ENCODE peak calls at places on chromosomes 13 and 19, in six cellular contexts. V is suprapubic skin, P is lower lobe of right lung, E is H7, K is prostate gland, W is colonic mucosa. T is an unnamed sample.

GRCh38 chr13:47216176-47216822 is 319.4 kb upstream of the HTR2A start:
- DNase-seq in W (no peak), V (no peak), P (no peak), K (no peak), E (no peak), T (no peak)

GRCh38 chr19:8571006-8571411 is 6.2 kb downstream of the MYO1F start:
- DNase-seq in V (no peak), P (peak), W (peak), E (no peak), K (no peak), T (peak)

GRCh38 chr13:60418954-60419353 is 21.9 kb downstream of the TDRD3 start:
- DNase-seq in P (no peak), V (no peak), W (no peak), K (no peak), E (no peak), T (no peak)

GRCh38 chr13:106589716-106590115 is 21.8 kb upstream of the ARGLU1 start:
- DNase-seq in V (no peak), W (no peak), K (no peak), E (no peak), P (no peak), T (no peak)

GRCh38 chr13:45541806-45542205 is 73.7 kb downstream of the ERICH6B start:
- DNase-seq in K (no peak), V (no peak), W (no peak), P (no peak), E (peak), T (no peak)

GRCh38 chr19:36837525-36837901 is 674 bp downstream of the ZNF790 start:
- DNase-seq in K (no peak), P (no peak), W (no peak), V (no peak), E (no peak), T (no peak)

GRCh38 chr19:3252650-3253049 is 28.2 kb downstream of the CELF5 start:
- DNase-seq in W (no peak), P (no peak), V (no peak), K (no peak), E (no peak), T (no peak)

GRCh38 chr13:29803221-29803620 is 47.2 kb downstream of the UBL3 start:
- DNase-seq in K (no peak), V (no peak), E (no peak), P (no peak), W (no peak), T (no peak)

GRCh38 chr13:74026753-74027152 is 107.5 kb downstream of the KLF12 start:
- DNase-seq in W (peak), K (no peak), E (peak), V (no peak), P (no peak), T (no peak)

GRCh38 chr13:61531383-61532065 is 115.9 kb upstream of the PCDH20 start:
- DNase-seq in W (no peak), K (no peak), P (no peak), E (no peak), V (no peak), T (no peak)

GRCh38 chr19:9009431-9009830 is 778 bp downstream of the MUC16 start:
- DNase-seq in E (no peak), P (no peak), V (no peak), K (no peak), W (no peak), T (no peak)

GRCh38 chr19:4083677-4084546 is 17.2 kb upstream of the ZBTB7A start:
- DNase-seq in V (no peak), K (peak), P (peak), E (peak), W (peak), T (no peak)

GRCh38 chr13:40206241-40207109 is 460.0 kb downstream of the FOXO1 start:
- DNase-seq in W (no peak), P (no peak), K (no peak), E (no peak), V (no peak), T (no peak)

GRCh38 chr13:55439450-55439849 is 1701.3 kb upstream of the PRR20A start:
- DNase-seq in E (no peak), P (no peak), K (no peak), V (no peak), W (no peak), T (no peak)

GRCh38 chr19:6516659-6517291 is 14.1 kb upstream of the TNFSF9 start:
- DNase-seq in P (peak), V (peak), E (peak), W (peak), K (peak), T (peak)

GRCh38 chr13:31067416-31068118 is 94.1 kb downstream of the HSPH1 start:
- DNase-seq in E (no peak), P (no peak), K (no peak), V (no peak), W (no peak), T (no peak)

GRCh38 chr19:2283835-2284507 is 2.0 kb upstream of the PEAK3 start:
- DNase-seq in K (no peak), E (no peak), P (no peak), W (no peak), V (no peak), T (no peak)

GRCh38 chr19:33781996-33782395 is 14.7 kb upstream of the KCTD15 start:
- DNase-seq in E (no peak), V (no peak), P (no peak), K (no peak), W (no peak), T (no peak)

GRCh38 chr19:7294571-7295212 is 478 bp upstream of the INSR start:
- DNase-seq in W (peak), V (peak), E (peak), P (peak), K (peak), T (peak)

GRCh38 chr13:21014666-21015170 is 46.7 kb downstream of the LATS2 start:
- DNase-seq in E (no peak), P (no peak), K (peak), V (no peak), W (no peak), T (no peak)

GRCh38 chr19:39826311-39826945 is 7.5 kb downstream of the DYRK1B start:
- DNase-seq in V (no peak), W (no peak), P (no peak), K (no peak), E (peak), T (no peak)

GRCh38 chr19:39824143-39825092 is 9.5 kb downstream of the DYRK1B start:
- DNase-seq in V (peak), E (peak), P (peak), K (peak), W (peak), T (peak)

GRCh38 chr19:39823693-39824092 is 10.3 kb downstream of the DYRK1B start:
- DNase-seq in E (peak), P (no peak), K (no peak), V (peak), W (no peak), T (no peak)

GRCh38 chr19:39825531-39826076 is 8.4 kb downstream of the DYRK1B start:
- DNase-seq in E (peak), W (no peak), K (no peak), P (no peak), V (peak), T (no peak)

DNA sequence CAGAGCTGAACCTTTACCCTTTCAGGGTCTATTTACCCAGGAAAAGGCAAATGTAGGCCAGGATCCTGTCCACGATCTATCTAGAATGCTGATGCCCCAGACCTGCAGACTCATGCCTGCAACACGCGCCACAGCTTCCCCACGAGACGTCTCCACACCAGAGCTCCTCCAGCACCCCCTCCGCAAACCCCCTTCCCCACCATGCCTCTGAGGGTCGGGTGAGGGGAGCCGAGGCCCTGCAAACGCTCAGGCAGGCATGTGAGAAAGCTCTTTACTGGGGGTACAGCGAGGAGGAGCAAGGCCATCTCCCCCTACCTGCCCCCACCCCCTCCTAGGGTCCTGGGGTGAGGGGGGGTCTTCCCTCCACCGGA is 8.9 kb downstream of the DYRK1B start:
- DNase-seq in E (peak), K (no peak), W (no peak), V (peak), P (no peak), T (no peak)
- H3K4me3 ChIP-seq in E (peak), K (no peak), W (no peak), V (peak), P (peak), T (no peak)

DNA sequence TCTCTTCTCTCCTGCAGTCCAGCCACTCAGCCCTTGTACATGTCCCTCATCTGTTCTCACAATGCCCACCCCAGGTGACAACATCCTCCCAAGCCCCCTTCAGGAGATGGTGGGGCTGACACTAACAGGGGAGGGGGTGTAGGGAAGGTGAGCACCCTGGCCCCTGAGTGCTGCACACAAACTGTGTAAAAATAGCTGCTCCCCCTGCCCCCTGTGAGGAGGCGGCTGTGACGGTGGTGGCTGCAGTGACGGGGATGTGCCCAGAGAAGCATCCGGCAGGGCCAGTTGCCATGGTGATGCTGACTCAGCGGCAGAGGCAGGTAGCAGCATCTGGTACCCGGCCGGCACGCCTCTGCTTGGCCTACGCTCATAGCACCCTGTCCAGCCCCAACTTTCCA is 13.0 kb upstream of the JUND start:
- DNase-seq in V (no peak), E (peak), W (no peak), K (peak), P (peak), T (no peak)
- H3K4me3 ChIP-seq in V (no peak), E (no peak), W (no peak), K (no peak), P (no peak), T (no peak)

GRCh38 chr19:1065606-1066109 is 1.3 kb upstream of the ARHGAP45 start:
- DNase-seq in K (no peak), W (peak), E (peak), P (peak), V (no peak), T (peak)
- H3K4me3 ChIP-seq in K (no peak), W (peak), E (peak), P (peak), V (no peak), T (no peak)

DNA sequence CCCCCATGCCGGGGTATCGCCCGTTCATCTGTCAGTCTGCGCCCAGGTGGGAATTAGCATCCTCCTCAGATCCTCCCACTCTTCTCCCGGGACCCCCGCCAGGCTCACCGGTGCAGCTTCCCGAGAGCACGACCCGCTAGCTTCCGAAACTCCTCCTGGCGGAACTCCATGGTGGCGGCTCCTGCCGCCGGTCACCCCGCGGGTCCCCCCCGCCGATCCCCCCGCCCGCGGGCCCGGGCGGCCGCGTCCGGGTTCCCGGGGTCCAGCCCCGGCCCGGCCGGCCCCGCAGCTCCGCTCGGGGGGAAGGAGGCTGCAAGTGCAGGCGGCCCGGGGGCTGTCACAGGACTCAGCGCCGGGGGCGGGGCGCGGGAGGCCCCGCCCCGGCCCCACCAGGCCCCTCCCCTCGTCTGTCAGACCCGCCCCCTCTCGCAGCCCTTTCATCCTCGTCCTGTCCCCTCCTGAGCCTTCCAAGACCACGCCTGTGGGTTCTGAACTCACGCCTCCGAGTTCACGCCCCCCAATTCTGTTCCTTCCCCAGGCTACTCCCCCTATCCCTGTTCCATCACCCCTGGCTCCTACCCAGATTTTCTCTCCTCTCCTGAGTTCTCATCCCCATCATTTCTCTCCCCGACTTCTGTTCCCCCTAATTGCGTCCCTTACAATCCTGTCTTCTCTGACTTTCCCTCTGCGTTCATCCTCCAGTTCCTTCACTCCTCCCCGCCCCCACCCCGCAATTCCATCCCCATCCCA is at the start of gene SLC17A7:
- DNase-seq in P (no peak), E (peak), V (peak), K (no peak), W (peak), T (no peak)
- H3K4me3 ChIP-seq in P (peak), E (peak), V (peak), K (peak), W (no peak), T (peak)

DNA sequence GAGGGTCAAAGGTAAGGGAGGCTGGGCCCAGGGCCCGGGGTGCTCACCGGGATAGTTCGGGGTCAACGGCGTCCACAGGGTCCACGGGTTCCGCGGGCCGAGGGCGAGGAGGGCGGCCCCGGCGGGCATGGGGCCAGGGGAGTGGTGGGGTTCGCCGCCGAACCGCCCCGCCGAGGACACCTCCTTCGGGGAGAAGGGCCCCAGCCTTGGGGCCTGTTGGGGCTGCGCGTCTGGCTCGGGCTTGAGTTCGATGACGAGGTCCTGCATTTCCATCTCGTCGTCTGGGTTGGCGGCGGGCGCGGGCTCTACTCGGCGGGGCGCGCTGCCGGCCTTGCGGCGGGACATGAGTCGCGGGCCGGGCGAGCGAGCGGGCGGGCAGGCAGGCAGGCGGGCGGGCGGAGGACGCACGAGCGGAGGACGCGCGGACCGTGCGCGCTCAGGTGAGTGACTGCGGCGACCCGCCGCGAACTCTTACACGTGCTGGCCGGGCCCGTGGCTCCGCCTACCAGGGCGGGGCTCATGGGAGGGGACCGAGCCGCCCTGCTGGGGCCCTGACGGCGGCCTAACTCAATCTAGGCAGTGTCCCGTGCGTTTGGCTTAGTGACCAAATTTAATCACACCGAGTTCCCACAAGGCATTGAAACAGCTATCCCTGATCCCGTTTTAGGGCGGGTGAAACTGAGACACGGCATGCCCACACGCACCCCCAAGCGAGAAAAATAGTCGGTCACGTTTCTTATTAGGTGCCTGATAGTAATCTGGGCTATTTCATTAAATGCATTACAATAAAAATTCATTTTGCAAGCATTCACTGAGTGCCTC is at the start of gene ZNF296:
- DNase-seq in P (peak), W (peak), E (peak), V (peak), K (peak), T (peak)
- H3K4me3 ChIP-seq in P (peak), W (peak), E (peak), V (peak), K (peak), T (peak)

T was measured in left lung.